ENCODE peak calls at places on chromosomes 11 and 22, in eight cellular contexts. G is endothelial cell of umbilical vein, M is SK-N-MC, B is Panc1, T is vagina, I is stomach, O is HCT116, L is prostate gland. C is an unnamed sample.

GRCh38 chr11:37967635-37968034 is 1369.6 kb upstream of the RAG2 start:
- DNase-seq in G (no peak), O (no peak), I (no peak), T (no peak), B (no peak), L (no peak), M (no peak), C (no peak)

GRCh38 chr22:19703869-19704268 is 10.4 kb upstream of the SEPTIN5 start:
- DNase-seq in O (no peak), G (no peak), T (no peak), B (no peak), I (no peak), L (no peak), M (no peak), C (peak)

GRCh38 chr11:112543390-112543789 is 282.7 kb upstream of the PLET1 start:
- DNase-seq in I (no peak), T (no peak), G (no peak), B (no peak), M (no peak), O (no peak), L (no peak), C (no peak)

GRCh38 chr22:42777126-42777525 is 56.5 kb upstream of the A4GALT start:
- DNase-seq in L (no peak), B (no peak), T (no peak), G (no peak), I (no peak), O (no peak), M (no peak), C (no peak)

GRCh38 chr11:4884341-4884740 is 2.6 kb downstream of the OR51T1 start:
- DNase-seq in B (no peak), M (no peak), I (no peak), T (no peak), G (no peak), L (no peak), O (no peak), C (no peak)

GRCh38 chr22:23892626-23893445 is 1.3 kb upstream of the MIF start:
- DNase-seq in I (no peak), M (no peak), T (no peak), G (no peak), B (no peak), L (no peak), O (no peak), C (peak)

GRCh38 chr22:32325811-32326237 is 31.8 kb upstream of the RFPL3 start:
- DNase-seq in I (peak), G (no peak), L (no peak), T (peak), M (no peak), B (no peak), O (no peak), C (no peak)

GRCh38 chr11:81270686-81271085 is 1463.0 kb downstream of the FAM181B start:
- DNase-seq in G (no peak), B (no peak), I (no peak), O (no peak), L (no peak), T (no peak), M (no peak), C (no peak)

GRCh38 chr22:22720724-22721261 is 76.4 kb downstream of the GGTLC2 start:
- DNase-seq in B (no peak), T (no peak), I (no peak), M (no peak), O (no peak), G (no peak), L (no peak), C (no peak)

GRCh38 chr11:120180571-120181445 is 30.0 kb upstream of the OAF start:
- DNase-seq in M (no peak), G (peak), L (no peak), I (peak), B (no peak), T (peak), O (no peak), C (peak)

GRCh38 chr11:16587670-16588069 is 150.8 kb upstream of the C11orf58 start:
- DNase-seq in T (no peak), M (no peak), O (no peak), L (no peak), I (peak), G (no peak), B (no peak), C (no peak)

GRCh38 chr11:129894281-129895125 is 875 bp downstream of the NFRKB start:
- DNase-seq in B (no peak), M (no peak), L (no peak), G (no peak), O (no peak), I (no peak), T (no peak), C (no peak)

GRCh38 chr11:95977534-95978174 is 53.7 kb upstream of the MTMR2 start:
- DNase-seq in G (peak), I (no peak), L (no peak), M (no peak), O (no peak), B (peak), T (no peak), C (no peak)

GRCh38 chr11:17770917-17771316 is 36.3 kb downstream of the KCNC1 start:
- DNase-seq in L (no peak), B (no peak), M (no peak), T (no peak), I (no peak), G (no peak), O (no peak), C (no peak)

GRCh38 chr11:75022289-75022688 is 33.6 kb downstream of the NEU3 start:
- DNase-seq in B (no peak), L (no peak), I (no peak), M (no peak), G (no peak), T (no peak), O (no peak), C (no peak)

GRCh38 chr11:115247953-115248352 is 256.3 kb downstream of the CADM1 start:
- DNase-seq in B (no peak), O (no peak), L (no peak), M (no peak), I (no peak), G (no peak), T (no peak), C (no peak)

GRCh38 chr22:17349172-17349571 is 20.1 kb upstream of the CECR2 start:
- DNase-seq in I (no peak), M (no peak), T (no peak), O (no peak), G (no peak), B (no peak), L (no peak), C (no peak)

GRCh38 chr22:23062616-23063538 is 7.4 kb upstream of the GNAZ start:
- DNase-seq in L (no peak), B (no peak), T (peak), G (no peak), O (no peak), I (peak), M (no peak), C (no peak)

GRCh38 chr11:77069336-77069968 is 2.7 kb downstream of the CAPN5 start:
- DNase-seq in B (no peak), L (no peak), M (no peak), G (no peak), O (no peak), I (no peak), T (no peak), C (peak)

GRCh38 chr22:45008853-45009751 is 703 bp downstream of the PHF21B start:
- DNase-seq in I (no peak), M (no peak), G (no peak), O (no peak), B (no peak), T (no peak), L (no peak), C (no peak)

GRCh38 chr22:49244466-49245420 is 582.9 kb downstream of the BRD1 start:
- DNase-seq in L (no peak), T (no peak), G (no peak), M (no peak), O (no peak), B (no peak), I (no peak), C (no peak)

GRCh38 chr11:65132988-65133700 is 1.2 kb downstream of the SYVN1 start:
- DNase-seq in I (peak), L (no peak), O (peak), B (no peak), G (peak), M (no peak), T (no peak), C (peak)

GRCh38 chr11:125370561-125371389 is 125.3 kb downstream of the FEZ1 start:
- DNase-seq in B (no peak), T (no peak), L (no peak), I (no peak), O (no peak), M (no peak), G (no peak), C (no peak)

GRCh38 chr11:122215244-122215992 is 99.4 kb upstream of the BLID start:
- DNase-seq in G (peak), L (peak), O (peak), T (no peak), I (peak), B (no peak), M (no peak), C (peak)

GRCh38 chr11:68591719-68592118 is 92.6 kb upstream of the GAL start:
- DNase-seq in T (no peak), G (no peak), L (no peak), B (no peak), M (no peak), I (no peak), O (no peak), C (no peak)
- H3K4me3 ChIP-seq in T (no peak), G (no peak), L (no peak), B (no peak), M (no peak), I (no peak), O (no peak), C (no peak)

GRCh38 chr22:29450222-29450621 is 11.8 kb downstream of the RFPL1 start:
- DNase-seq in O (no peak), G (no peak), T (no peak), B (no peak), L (no peak), M (no peak), I (no peak), C (no peak)
- TF ChIP-seq POLR2AphosphoS5 in O (no peak), G (no peak), T (no peak), B (no peak), L (no peak), M (no peak), I (no peak), C (no peak)

GRCh38 chr11:62713343-62713742 is 5.9 kb downstream of the GNG3 start:
- DNase-seq in B (no peak), M (no peak), O (no peak), G (no peak), T (no peak), I (peak), L (no peak), C (no peak)

GRCh38 chr11:62716206-62716605 is 8.7 kb downstream of the GNG3 start:
- DNase-seq in B (no peak), I (no peak), O (no peak), L (no peak), G (no peak), M (no peak), T (no peak), C (no peak)

GRCh38 chr11:62719302-62719978 is 7.8 kb downstream of the HNRNPUL2 start:
- DNase-seq in L (no peak), G (no peak), T (no peak), I (no peak), O (no peak), B (no peak), M (no peak), C (no peak)

GRCh38 chr11:62715150-62716130 is 8.0 kb downstream of the GNG3 start:
- DNase-seq in M (no peak), O (no peak), I (no peak), L (no peak), T (no peak), G (no peak), B (no peak), C (no peak)

GRCh38 chr11:62716816-62717215 is 9.3 kb downstream of the GNG3 start:
- DNase-seq in T (no peak), O (no peak), G (no peak), M (no peak), I (no peak), L (peak), B (no peak), C (no peak)
- H3K27ac ChIP-seq in T (no peak), O (no peak), G (no peak), M (peak), I (no peak), L (peak), B (no peak), C (no peak)

DNA sequence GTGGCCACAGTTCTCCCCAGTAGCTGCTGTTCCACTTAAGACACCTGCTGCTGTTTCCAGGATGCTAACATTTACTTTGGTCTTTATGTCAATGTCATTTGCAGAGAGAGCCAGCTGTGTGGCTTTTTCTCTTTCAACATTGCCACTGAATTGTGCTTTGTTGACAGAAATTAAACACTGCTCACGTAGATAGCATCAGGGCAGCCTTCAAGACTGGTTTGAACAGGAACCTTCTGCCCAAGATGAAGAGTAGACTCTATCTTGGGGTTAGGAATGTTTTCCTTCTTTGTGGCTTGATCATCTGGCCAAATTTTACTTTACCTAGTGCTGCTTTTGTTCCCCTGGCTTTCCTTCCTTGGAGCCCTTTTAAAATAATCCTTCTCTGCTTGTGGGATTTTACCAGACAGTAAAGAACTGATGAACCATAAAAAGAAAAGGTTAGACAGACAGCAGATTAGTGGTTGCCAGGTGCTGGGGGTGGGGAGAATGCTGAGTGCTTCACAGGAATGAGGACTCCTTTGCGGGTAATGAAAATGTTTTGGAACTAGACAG is 22.6 kb upstream of the XBP1 start:
- DNase-seq in T (no peak), M (no peak), I (peak), O (no peak), L (peak), G (no peak), B (no peak), C (no peak)
- H3K4me3 ChIP-seq in T (no peak), M (no peak), I (no peak), O (no peak), L (no peak), G (no peak), B (no peak), C (no peak)

DNA sequence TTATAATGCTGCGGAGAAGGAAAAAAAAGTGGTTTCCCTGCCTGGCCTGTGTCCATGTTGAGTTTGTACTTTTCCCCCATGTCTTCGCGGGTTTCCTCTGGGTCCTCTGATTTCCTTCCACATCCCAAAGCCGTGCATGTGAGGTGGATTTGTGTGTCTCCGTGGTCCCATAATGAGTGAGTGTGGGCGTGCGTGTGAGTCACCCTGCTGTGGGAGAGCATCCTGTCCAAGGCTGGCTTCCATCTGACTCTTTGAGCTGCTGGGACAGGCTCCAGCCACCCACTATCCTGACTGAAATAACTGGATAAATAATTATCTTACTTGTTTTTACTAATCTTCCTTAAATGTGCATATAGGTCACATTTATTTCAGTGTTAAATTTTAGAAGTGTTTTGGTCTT is 29.7 kb upstream of the SNX19 start:
- DNase-seq in I (no peak), B (no peak), T (no peak), G (no peak), M (no peak), O (no peak), L (no peak), C (peak)
- TF ChIP-seq POLR2AphosphoS5 in I (no peak), B (no peak), T (no peak), G (no peak), M (no peak), O (no peak), L (no peak), C (no peak)

GRCh38 chr11:7643323-7643722 is 30.0 kb downstream of the CYB5R2 start:
- DNase-seq in L (no peak), M (no peak), O (no peak), B (no peak), I (no peak), T (no peak), G (no peak), C (no peak)

GRCh38 chr11:7638710-7639642 is 34.3 kb downstream of the CYB5R2 start:
- DNase-seq in L (no peak), O (no peak), G (no peak), I (peak), T (no peak), M (no peak), B (no peak), C (peak)

GRCh38 chr11:7642747-7643146 is 30.6 kb downstream of the CYB5R2 start:
- DNase-seq in M (no peak), B (no peak), G (no peak), I (no peak), L (peak), O (no peak), T (no peak), C (no peak)

GRCh38 chr11:7639643-7640025 is 33.7 kb downstream of the CYB5R2 start:
- DNase-seq in M (no peak), O (no peak), G (no peak), I (peak), L (no peak), T (no peak), B (no peak), C (no peak)

DNA sequence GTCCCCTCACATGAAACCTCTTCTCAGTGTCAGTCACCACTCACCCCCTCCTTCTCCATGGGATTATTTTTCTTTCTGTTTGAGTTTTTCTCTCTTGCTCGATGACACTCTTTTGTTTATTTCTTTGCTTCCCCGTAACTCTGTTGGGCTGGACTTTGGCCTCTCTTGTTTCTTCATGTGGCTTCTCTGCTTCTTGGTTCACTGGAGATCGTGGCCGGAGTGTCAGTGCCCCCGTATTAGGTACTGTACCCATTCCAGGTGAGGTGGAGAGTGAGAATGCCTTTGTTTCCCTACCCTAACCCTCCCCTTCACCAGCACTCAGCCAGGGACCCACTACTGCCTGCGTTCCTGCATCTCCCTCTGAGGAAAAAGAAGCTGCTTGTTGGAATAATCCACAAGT is 32.5 kb downstream of the CYB5R2 start:
- DNase-seq in L (no peak), I (no peak), M (no peak), G (no peak), O (no peak), B (no peak), T (no peak), C (no peak)
- H3K27ac ChIP-seq in L (no peak), I (no peak), M (no peak), G (no peak), O (no peak), B (no peak), T (no peak), C (no peak)

DNA sequence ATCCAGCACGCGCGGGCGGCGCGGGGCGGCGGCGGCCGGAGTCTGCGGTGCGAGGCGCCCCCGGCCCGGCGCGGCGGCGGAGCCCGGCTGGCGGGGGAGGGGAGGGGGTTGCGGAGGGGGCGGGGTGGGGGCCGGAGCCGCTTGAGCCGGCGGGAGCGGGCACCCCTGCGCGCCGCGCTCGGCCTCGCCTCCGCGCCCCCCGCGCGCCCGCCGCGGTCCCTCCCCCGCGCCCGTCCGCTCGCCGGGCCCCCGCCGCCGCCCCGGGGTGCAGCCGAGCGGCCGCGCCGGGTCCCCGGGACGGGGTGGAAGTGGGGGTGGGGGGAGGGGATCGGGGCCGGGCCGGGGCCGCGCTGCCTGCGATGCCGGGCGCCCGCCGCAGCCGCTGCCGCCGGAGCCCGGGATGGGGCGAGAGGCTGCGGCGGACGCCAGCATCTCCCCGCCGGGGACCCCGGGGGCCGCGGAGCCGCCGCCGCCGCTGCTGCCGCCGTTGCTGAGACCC is 284 bp downstream of the MGAT3 start:
- DNase-seq in G (no peak), M (no peak), B (no peak), O (no peak), T (no peak), I (no peak), L (no peak), C (no peak)
- H3K4me3 ChIP-seq in G (no peak), M (peak), B (no peak), O (no peak), T (peak), I (peak), L (peak), C (peak)